ENCODE peak calls at places on chromosomes 6 and 20, in four cellular contexts. One of them, this sample, is unnamed.
A peak's percentile ranks its signal among the peaks of the same experiment; 100 is the strongest.

GRCh38 chr20:37408202-37408929 is 62.4 kb downstream of the SRC start:
- DNase-seq in K562: no peak
- DNase-seq in GM12878: no peak
- DNase-seq in GM12891: no peak
- DNase-seq in this sample: no peak

GRCh38 chr6:129853996-129854711 is 7.0 kb downstream of the TMEM244 start:
- DNase-seq in GM12891: no peak
- DNase-seq in GM12878: no peak
- DNase-seq in K562: no peak
- DNase-seq in this sample: no peak

GRCh38 chr6:108453601-108454157 is 107.0 kb upstream of the FOXO3 start:
- DNase-seq in GM12878: no peak
- DNase-seq in GM12891: no peak
- DNase-seq in K562: no peak
- DNase-seq in this sample: no peak

GRCh38 chr6:6891074-6891754 is 216.5 kb upstream of the RREB1 start:
- DNase-seq in K562: no peak
- DNase-seq in GM12891: no peak
- DNase-seq in GM12878: no peak
- DNase-seq in this sample: no peak

GRCh38 chr6:56490994-56491393 is 151.7 kb downstream of the DST start:
- DNase-seq in GM12878: no peak
- DNase-seq in GM12891: no peak
- DNase-seq in K562: no peak
- DNase-seq in this sample: no peak

GRCh38 chr6:43129434-43130194 is 41.5 kb upstream of the SRF start:
- DNase-seq in GM12891: no peak
- DNase-seq in GM12878: no peak
- DNase-seq in K562: peak; percentile 64
- DNase-seq in this sample: no peak

GRCh38 chr20:38177201-38177600 is 12.1 kb upstream of the TGM2 start:
- DNase-seq in GM12891: no peak
- DNase-seq in K562: no peak
- DNase-seq in GM12878: no peak
- DNase-seq in this sample: no peak

GRCh38 chr6:143015300-143015706 is 45.4 kb upstream of the AIG1 start:
- DNase-seq in GM12891: no peak
- DNase-seq in K562: no peak
- DNase-seq in GM12878: peak; percentile 32
- DNase-seq in this sample: no peak

GRCh38 chr20:32984196-32984595 is 20.0 kb downstream of the SUN5 start:
- DNase-seq in GM12891: no peak
- DNase-seq in K562: peak; percentile 39
- DNase-seq in GM12878: no peak
- DNase-seq in this sample: no peak

GRCh38 chr20:11267131-11267761 is 593.4 kb upstream of the JAG1 start:
- DNase-seq in GM12878: peak; percentile 79
- DNase-seq in K562: peak; percentile 6
- DNase-seq in GM12891: peak; percentile 23
- DNase-seq in this sample: no peak

GRCh38 chr6:170172406-170172805 is 118.5 kb downstream of the DLL1 start:
- DNase-seq in K562: no peak
- DNase-seq in GM12878: no peak
- DNase-seq in GM12891: no peak
- DNase-seq in this sample: no peak

DNA sequence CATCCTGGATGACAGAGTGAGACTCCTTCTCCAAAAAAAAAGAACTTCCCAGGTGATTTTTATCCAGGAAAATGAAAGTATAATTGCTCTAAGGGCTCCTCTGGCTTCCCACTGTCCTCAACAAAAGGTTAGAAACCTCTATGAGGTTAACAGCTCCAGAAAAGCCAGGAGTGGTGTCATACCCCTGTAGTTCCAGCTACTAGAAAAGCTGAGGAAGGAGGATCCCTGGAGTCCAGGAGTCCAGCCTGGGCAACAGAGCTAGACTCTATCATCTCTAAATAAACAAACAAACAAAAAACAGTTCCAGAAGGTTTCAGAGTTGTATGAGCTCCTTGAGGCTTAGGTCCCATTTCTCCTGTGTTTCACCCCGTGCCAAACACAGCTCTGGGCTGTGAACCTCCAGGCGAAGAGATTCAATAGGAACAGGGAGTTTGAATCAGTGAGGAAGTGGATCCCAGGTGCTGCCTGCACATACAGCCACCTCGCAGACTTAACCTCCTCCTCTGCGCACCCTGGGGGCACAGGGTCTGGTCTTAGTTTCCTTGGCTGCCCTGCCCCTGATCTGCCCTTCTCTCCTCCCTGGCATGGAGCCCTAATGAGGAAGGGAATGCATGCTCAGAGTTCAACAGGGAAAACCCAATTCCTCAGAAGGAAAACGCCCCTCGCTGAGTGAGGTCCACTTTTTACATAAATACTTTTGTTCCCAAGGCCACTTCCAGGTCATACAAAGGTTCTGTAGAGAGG is 31.0 kb downstream of the ZC3H12D start:
- DNase-seq in GM12878: no peak
- DNase-seq in GM12891: no peak
- DNase-seq in K562: no peak
- DNase-seq in this sample: no peak
- TF ChIP-seq SPI1 in GM12878: no peak
- TF ChIP-seq SPI1 in GM12891: no peak
- TF ChIP-seq SPI1 in K562: no peak
- TF ChIP-seq SPI1 in this sample: no peak

GRCh38 chr20:48769111-48769879 is 58.5 kb downstream of the PREX1 start:
- DNase-seq in GM12878: no peak
- DNase-seq in K562: peak; percentile 38
- DNase-seq in GM12891: no peak
- DNase-seq in this sample: peak; percentile 73
- TF ChIP-seq SPI1 in GM12878: no peak
- TF ChIP-seq SPI1 in K562: no peak
- TF ChIP-seq SPI1 in GM12891: no peak
- TF ChIP-seq SPI1 in this sample: no peak

GRCh38 chr6:41375598-41376151 is 40.3 kb downstream of the NCR2 start:
- DNase-seq in GM12878: no peak
- DNase-seq in GM12891: no peak
- DNase-seq in K562: no peak
- DNase-seq in this sample: no peak
- TF ChIP-seq SPI1 in GM12878: no peak
- TF ChIP-seq SPI1 in GM12891: no peak
- TF ChIP-seq SPI1 in K562: no peak
- TF ChIP-seq SPI1 in this sample: no peak

DNA sequence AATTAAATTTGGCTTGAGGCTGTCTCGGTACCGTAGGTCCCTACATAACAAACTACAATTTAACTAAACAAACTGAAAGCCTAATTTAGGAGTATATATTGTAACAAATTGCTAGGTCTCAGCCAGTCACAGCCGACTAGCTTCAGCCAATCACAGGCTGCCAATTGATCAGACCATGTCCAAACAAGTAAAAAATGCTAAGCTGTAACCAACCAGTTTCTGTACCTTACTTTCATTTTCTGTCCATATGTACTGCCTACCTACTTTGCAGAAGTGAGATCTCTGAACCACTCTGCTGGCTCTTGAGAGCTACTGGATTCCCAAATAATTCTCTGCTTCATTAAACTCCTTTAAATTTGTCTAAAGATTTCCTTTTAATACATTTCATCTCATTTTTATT is 648.0 kb upstream of the GJE1 start:
- DNase-seq in GM12878: peak; percentile 66
- DNase-seq in K562: no peak
- DNase-seq in GM12891: no peak
- DNase-seq in this sample: peak; percentile 43
- TF ChIP-seq SPI1 in GM12878: peak; percentile 86
- TF ChIP-seq SPI1 in K562: no peak
- TF ChIP-seq SPI1 in GM12891: peak; percentile 89
- TF ChIP-seq SPI1 in this sample: peak; percentile 42

GRCh38 chr20:31587545-31588389 is 17.3 kb upstream of the ID1 start:
- DNase-seq in GM12878: no peak
- DNase-seq in GM12891: no peak
- DNase-seq in K562: peak; percentile 69
- DNase-seq in this sample: no peak
- TF ChIP-seq SPI1 in GM12878: no peak
- TF ChIP-seq SPI1 in GM12891: no peak
- TF ChIP-seq SPI1 in K562: no peak
- TF ChIP-seq SPI1 in this sample: no peak

GRCh38 chr6:148868314-148868713 is 121.5 kb downstream of the UST start:
- DNase-seq in GM12891: no peak
- DNase-seq in GM12878: no peak
- DNase-seq in K562: no peak
- DNase-seq in this sample: no peak
- TF ChIP-seq SPI1 in GM12891: no peak
- TF ChIP-seq SPI1 in GM12878: no peak
- TF ChIP-seq SPI1 in K562: no peak
- TF ChIP-seq SPI1 in this sample: no peak

GRCh38 chr6:122845916-122846632 is 57.0 kb downstream of the SMPDL3A start:
- DNase-seq in K562: no peak
- DNase-seq in GM12878: no peak
- DNase-seq in GM12891: no peak
- DNase-seq in this sample: no peak
- TF ChIP-seq SPI1 in K562: no peak
- TF ChIP-seq SPI1 in GM12878: no peak
- TF ChIP-seq SPI1 in GM12891: no peak
- TF ChIP-seq SPI1 in this sample: no peak

DNA sequence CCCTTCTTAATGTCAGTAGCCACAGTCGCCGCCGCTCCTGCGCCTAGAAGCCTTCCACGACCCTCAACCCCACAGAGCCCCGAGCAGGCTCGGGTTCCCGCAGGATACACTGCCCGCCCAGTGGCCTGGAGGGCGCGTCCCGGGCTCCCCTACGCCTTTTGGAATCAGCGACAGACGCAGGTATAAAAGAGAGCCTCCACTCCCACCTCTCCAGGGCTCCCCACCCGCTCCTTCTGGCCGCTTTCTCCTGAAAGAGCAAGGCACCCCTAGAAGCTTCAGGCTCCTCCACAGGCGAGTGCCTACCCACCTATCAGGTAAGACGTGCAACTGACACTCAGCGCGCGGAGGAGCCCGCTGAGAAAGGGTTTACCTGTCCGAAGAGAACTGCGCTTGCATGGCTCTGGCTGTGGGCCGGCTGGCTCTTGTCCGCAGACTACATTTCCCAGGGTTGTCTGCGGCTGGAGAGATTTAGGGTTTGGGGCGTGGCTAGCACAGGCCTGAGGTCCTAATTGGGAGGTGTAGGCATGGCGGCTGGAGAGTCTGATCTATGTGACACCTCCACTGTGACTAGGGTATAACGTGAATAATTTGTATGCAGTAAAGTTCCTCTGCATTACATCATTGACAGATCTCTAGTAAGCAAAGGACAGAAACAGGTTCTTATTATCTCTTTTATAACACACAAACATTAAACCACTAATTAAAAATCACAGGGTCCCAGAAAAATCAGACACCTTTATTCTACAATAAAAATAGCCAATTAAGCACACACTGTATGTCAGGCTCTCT is 13.5 kb upstream of the ZNF391 start:
- DNase-seq in GM12878: no peak
- DNase-seq in GM12891: peak; percentile 40
- DNase-seq in K562: peak; percentile 88
- DNase-seq in this sample: peak; percentile 26
- TF ChIP-seq SPI1 in GM12878: no peak
- TF ChIP-seq SPI1 in GM12891: no peak
- TF ChIP-seq SPI1 in K562: no peak
- TF ChIP-seq SPI1 in this sample: no peak

This sample was measured in HL-60.